ENCODE peak calls at places on chromosomes 4 and X, in eight cellular contexts. N, S, R, C, E, M, D and O are unnamed samples.

GRCh38 chrX:9677098-9677739 is 88.4 kb downstream of the GPR143 start:
- DNase-seq in S (peak), C (no peak), N (no peak), R (no peak), D (peak), M (no peak), E (no peak), O (no peak)

GRCh38 chr4:32268949-32269348 is 1548.8 kb downstream of the PCDH7 start:
- DNase-seq in S (no peak), C (no peak), E (no peak), M (no peak), R (peak), D (no peak), N (no peak), O (no peak)

GRCh38 chrX:24125028-24125612 is 24.4 kb upstream of the ZFX start:
- DNase-seq in S (no peak), C (no peak), D (no peak), E (peak), M (no peak), N (no peak), R (no peak), O (no peak)

GRCh38 chr4:10461091-10461849 is 4.0 kb upstream of the ZNF518B start:
- DNase-seq in N (peak), R (peak), E (peak), S (no peak), D (peak), C (peak), M (no peak), O (no peak)

GRCh38 chrX:15719324-15719968 is 18.6 kb upstream of the CA5B start:
- DNase-seq in S (no peak), R (no peak), N (no peak), D (no peak), M (no peak), E (no peak), C (no peak), O (no peak)

GRCh38 chr4:39571504-39571903 is 44.3 kb upstream of the UGDH start:
- DNase-seq in C (no peak), N (no peak), R (no peak), M (no peak), S (no peak), D (no peak), E (no peak), O (no peak)

GRCh38 chr4:94463771-94464170 is 12.0 kb downstream of the PDLIM5 start:
- DNase-seq in C (no peak), E (no peak), M (no peak), D (no peak), R (no peak), S (no peak), N (no peak), O (no peak)

GRCh38 chr4:128904821-128905220 is 95.3 kb downstream of the JADE1 start:
- DNase-seq in M (no peak), D (no peak), S (no peak), C (no peak), R (no peak), E (no peak), N (no peak), O (no peak)

GRCh38 chr4:56123051-56123450 is 174.3 kb downstream of the CEP135 start:
- DNase-seq in M (no peak), D (no peak), E (no peak), S (no peak), N (no peak), R (no peak), C (no peak), O (no peak)

GRCh38 chr4:81314897-81315470 is 100.0 kb upstream of the PRKG2 start:
- DNase-seq in M (no peak), D (no peak), S (no peak), R (no peak), C (no peak), N (no peak), E (no peak), O (no peak)

GRCh38 chr4:84497220-84497834 is 1.8 kb downstream of the NKX6-1 start:
- DNase-seq in R (no peak), S (no peak), D (no peak), C (no peak), E (no peak), N (no peak), M (no peak), O (no peak)

GRCh38 chrX:53089224-53089842 is 4.6 kb upstream of the KANTR start:
- DNase-seq in C (peak), M (no peak), N (peak), D (peak), E (peak), R (peak), S (peak), O (no peak)

GRCh38 chr4:44448548-44449443 is at the start of gene KCTD8:
- DNase-seq in D (peak), E (peak), S (peak), R (peak), C (peak), N (peak), M (peak), O (peak)

GRCh38 chrX:65821721-65822496 is 154.5 kb downstream of the MSN start:
- DNase-seq in S (no peak), N (no peak), R (no peak), C (no peak), D (peak), M (no peak), E (peak), O (no peak)

GRCh38 chr4:47145630-47146029 is 114.3 kb downstream of the GABRB1 start:
- DNase-seq in C (no peak), R (no peak), S (no peak), E (peak), D (no peak), N (no peak), M (no peak), O (no peak)

GRCh38 chr4:54625391-54625790 is 32.4 kb upstream of the KIT start:
- DNase-seq in R (no peak), M (no peak), D (no peak), E (peak), C (peak), N (no peak), S (no peak), O (no peak)

DNA sequence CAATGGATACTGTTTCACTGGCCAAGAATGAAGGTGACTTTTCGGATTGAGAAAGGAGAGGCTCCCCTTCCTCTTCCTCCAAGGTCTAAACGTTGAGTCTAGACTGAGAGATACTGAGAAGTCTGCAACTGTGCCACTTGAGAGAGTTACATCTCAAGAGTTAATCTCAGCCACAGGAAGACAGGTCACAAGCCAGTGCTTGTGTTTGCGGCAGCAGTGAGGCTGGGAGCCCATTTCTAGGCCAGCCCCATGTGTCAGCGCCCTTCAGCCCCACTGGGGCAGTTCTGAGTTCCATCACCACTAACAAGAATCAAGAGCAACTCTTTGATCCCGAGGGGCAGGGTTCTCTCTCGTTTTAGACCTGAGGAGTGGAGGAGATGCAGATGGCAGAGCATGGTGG is 7.3 kb upstream of the SEC24D start:
- DNase-seq in M (no peak), D (no peak), C (no peak), N (no peak), R (no peak), S (no peak), E (no peak), O (no peak)
- TF ChIP-seq POLR2A in M (no peak), D (no peak), C (no peak), N (no peak), R (no peak), S (no peak), E (no peak), O (no peak)

GRCh38 chr4:73258668-73259551 is at the start of gene ANKRD17:
- DNase-seq in E (peak), S (peak), N (peak), C (peak), D (peak), M (peak), R (peak), O (peak)

GRCh38 chr4:73259552-73260140 is 1.0 kb upstream of the ANKRD17 start:
- DNase-seq in D (no peak), R (no peak), N (no peak), C (no peak), M (no peak), E (peak), S (no peak), O (no peak)

GRCh38 chr4:73252001-73252400 is 6.6 kb downstream of the ANKRD17 start:
- DNase-seq in D (no peak), C (no peak), E (no peak), M (no peak), S (no peak), N (no peak), R (no peak), O (no peak)

GRCh38 chr4:73257995-73258667 is 467 bp downstream of the ANKRD17 start:
- DNase-seq in E (peak), S (no peak), C (peak), D (no peak), N (peak), M (no peak), R (peak), O (no peak)

GRCh38 chr4:73257242-73257994 is 1.2 kb downstream of the ANKRD17 start:
- DNase-seq in C (peak), D (peak), S (peak), R (peak), N (peak), M (peak), E (peak), O (no peak)
- TF ChIP-seq POLR2A in C (no peak), D (no peak), S (no peak), R (no peak), N (no peak), M (no peak), E (no peak), O (no peak)

DNA sequence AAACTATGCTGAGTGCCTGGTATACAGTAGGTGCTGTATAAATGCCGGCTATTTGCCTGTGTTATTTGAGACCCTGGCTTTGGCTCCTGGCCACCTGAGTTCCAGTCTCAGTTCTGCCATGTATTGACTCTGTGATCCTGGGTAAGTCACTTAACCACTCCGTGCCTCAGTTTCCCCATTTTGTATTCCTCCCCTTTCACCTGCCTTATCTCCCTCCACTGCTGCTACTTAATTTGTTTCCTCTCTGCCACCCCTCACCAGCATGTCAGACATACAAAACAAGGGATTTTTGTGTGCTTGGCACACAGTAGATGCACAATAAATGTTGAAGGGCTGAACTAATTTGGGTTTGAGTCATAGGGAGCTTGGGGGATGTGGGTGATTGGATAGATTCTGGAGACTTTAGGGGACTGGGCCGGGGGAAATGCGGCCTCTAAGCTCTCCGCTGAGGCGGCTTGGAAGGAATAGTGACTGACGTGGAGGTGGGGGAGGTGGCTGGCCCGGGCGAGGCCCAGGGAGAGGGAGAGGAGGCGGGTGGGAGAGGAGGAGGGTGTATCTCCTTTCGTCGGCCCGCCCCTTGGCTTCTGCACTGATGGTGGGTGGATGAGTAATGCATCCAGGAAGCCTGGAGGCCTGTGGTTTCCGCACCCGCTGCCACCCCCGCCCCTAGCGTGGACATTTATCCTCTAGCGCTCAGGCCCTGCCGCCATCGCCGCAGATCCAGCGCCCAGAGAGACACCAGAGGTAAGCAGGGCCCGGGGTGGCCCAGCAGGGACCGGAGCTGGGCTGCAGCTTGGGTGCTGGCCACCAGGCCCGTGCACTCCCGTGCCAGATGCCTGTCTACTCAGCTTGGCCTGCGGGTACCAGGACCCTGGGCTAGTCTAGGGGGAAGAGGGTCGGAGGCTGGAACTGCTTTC is at the start of gene TIMP1:
- DNase-seq in M (peak), S (peak), N (peak), D (peak), C (peak), R (peak), E (peak), O (peak)
- TF ChIP-seq POLR2A in M (no peak), S (no peak), N (peak), D (no peak), C (peak), R (peak), E (no peak), O (peak)

DNA sequence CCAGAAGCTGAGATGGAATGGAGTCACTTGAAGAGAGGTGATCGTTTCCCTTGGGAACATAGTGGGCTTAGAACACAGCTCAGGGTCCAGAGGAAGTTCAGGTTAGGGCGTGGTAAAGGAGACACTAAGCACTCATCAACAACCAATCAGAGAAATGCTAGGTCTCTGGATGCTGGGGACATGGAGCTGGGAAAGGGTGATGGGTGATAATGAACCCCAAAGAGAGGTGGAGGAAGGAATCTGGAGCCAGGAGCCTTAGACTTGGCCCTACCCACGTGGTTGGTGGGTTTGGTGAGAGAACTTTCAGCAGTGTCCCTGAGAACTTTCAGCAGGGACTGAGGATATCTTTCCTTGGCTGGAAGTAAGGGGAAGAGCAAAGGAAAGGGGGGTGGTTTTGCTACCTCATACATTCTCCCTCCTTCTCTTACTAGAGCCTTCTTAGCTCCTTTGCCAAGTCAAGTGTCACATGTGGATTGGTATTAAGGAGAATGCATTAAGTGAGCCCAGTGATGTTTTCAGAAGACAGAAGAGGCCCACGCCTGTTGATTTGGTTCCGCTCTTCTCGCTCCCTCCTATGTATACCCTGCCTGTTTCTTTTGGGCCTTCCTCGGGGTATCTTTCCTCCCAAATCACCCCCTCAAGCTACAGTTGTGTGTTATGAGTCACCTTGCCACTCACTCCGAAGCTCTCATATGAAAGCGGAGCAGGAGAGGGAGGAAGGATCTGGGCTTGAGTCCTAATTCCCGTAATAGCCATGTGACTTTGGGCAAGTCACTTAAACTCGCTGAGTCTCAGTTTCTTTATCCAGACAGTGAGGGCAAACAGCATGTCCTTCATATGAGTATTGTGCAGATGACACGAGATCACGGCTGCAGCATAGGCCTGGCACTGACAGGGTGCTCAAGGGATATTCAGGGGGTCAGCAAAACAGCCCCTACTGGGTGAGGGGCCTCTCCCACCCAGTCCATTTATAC is 63.1 kb downstream of the TSC22D3 start:
- DNase-seq in C (peak), D (peak), R (no peak), S (peak), N (no peak), E (peak), M (no peak), O (no peak)
- TF ChIP-seq POLR2A in C (no peak), D (peak), R (no peak), S (peak), N (no peak), E (no peak), M (peak), O (no peak)

GRCh38 chr4:105894570-105895323 is 524 bp upstream of the NPNT start:
- DNase-seq in M (no peak), C (no peak), E (peak), N (no peak), S (no peak), D (peak), R (no peak), O (no peak)
- TF ChIP-seq POLR2A in M (no peak), C (no peak), E (no peak), N (no peak), S (no peak), D (no peak), R (no peak), O (no peak)